ENCODE peak calls at places on chromosomes 4 and X, in seven cellular contexts. E is Panc1, L is adrenal gland, F is A673, I is esophagus squamous epithelium, V is hepatocyte, A is OCI-LY7. N is an unnamed sample.
A peak's percentile ranks its signal among the peaks of the same experiment; 100 is the strongest.

GRCh38 chr4:88587285-88587684 is 5.0 kb upstream of the HERC3 start:
- DNase-seq in E (no peak), L (no peak), F (no peak), I (no peak), V (no peak), A (no peak), N (no peak)

GRCh38 chr4:109754093-109754857 is 24.4 kb upstream of the PLA2G12A start:
- DNase-seq in E (no peak), L (no peak), F (no peak), I (no peak), V (no peak), A (no peak), N (no peak)

GRCh38 chr4:24514808-24515207 is 69.5 kb downstream of the DHX15 start:
- DNase-seq in E (no peak), L (no peak), F (no peak), I (no peak), V (no peak), A (peak; percentile 18), N (no peak)

GRCh38 chrX:111823068-111823467 is 52.9 kb upstream of the TRPC5OS start:
- DNase-seq in E (peak; percentile 1), L (no peak), F (peak; percentile 33), I (no peak), V (peak; percentile 29), A (no peak), N (no peak)

GRCh38 chrX:78109458-78109857 is 5.4 kb downstream of the PGK1 start:
- DNase-seq in E (no peak), L (no peak), F (no peak), I (no peak), V (no peak), A (no peak), N (no peak)

GRCh38 chr4:184684491-184685189 is 35.1 kb downstream of the PRIMPOL start:
- DNase-seq in E (no peak), L (no peak), F (no peak), I (no peak), V (no peak), A (no peak), N (no peak)

GRCh38 chr4:132227349-132228165 is 921.5 kb upstream of the PCDH10 start:
- DNase-seq in E (no peak), L (peak; percentile 18), F (peak; percentile 60), I (no peak), V (peak; percentile 90), A (no peak), N (no peak)

GRCh38 chrX:118724775-118725174 is 2.6 kb upstream of the IL13RA1 start:
- DNase-seq in E (no peak), L (no peak), F (no peak), I (no peak), V (no peak), A (no peak), N (no peak)

GRCh38 chr4:146435962-146436361 is 85.8 kb downstream of the SLC10A7 start:
- DNase-seq in E (no peak), L (no peak), F (peak; percentile 36), I (no peak), V (no peak), A (no peak), N (no peak)

GRCh38 chr4:58138786-58139185 is 1028.6 kb upstream of the IGFBP7 start:
- DNase-seq in E (no peak), L (no peak), F (no peak), I (no peak), V (no peak), A (no peak), N (no peak)

GRCh38 chr4:96670381-96670780 is 830.5 kb downstream of the PDHA2 start:
- DNase-seq in E (no peak), L (no peak), F (no peak), I (no peak), V (no peak), A (no peak), N (no peak)

GRCh38 chrX:50967734-50968133 is 57.2 kb downstream of the BMP15 start:
- DNase-seq in E (no peak), L (no peak), F (peak; percentile 29), I (no peak), V (no peak), A (no peak), N (no peak)

GRCh38 chrX:69795702-69796101 is 179.8 kb downstream of the EDA start:
- DNase-seq in E (no peak), L (no peak), F (no peak), I (no peak), V (no peak), A (no peak), N (no peak)

GRCh38 chr4:121728798-121729226 is 32.0 kb upstream of the ANXA5 start:
- DNase-seq in E (no peak), L (no peak), F (no peak), I (no peak), V (no peak), A (no peak), N (no peak)

GRCh38 chrX:111133389-111133788 is 37.4 kb downstream of the PAK3 start:
- DNase-seq in E (no peak), L (no peak), F (no peak), I (no peak), V (no peak), A (no peak), N (no peak)

GRCh38 chrX:134144231-134144630 is 92.8 kb upstream of the CCDC160 start:
- DNase-seq in E (no peak), L (no peak), F (peak; percentile 23), I (no peak), V (no peak), A (peak; percentile 21), N (no peak)

GRCh38 chr4:106893395-106893881 is 142.7 kb downstream of the DKK2 start:
- DNase-seq in E (no peak), L (no peak), F (no peak), I (no peak), V (no peak), A (no peak), N (no peak)

DNA sequence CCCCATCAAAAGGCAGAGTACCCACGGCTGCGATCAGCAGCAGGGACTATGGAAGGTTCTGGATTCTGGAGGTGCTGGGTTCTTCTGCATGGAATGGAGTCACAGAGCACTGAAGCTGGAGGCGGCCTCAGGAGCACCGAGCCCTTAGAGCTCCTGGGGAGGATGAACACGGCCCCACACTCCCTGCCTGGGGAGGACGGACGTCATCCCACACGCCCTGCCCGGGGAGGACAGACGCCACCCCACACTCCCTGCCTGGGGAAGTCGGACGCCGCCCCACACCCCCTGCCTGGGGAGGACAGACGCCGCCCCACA is 9.9 kb downstream of the LRPAP1 start:
- DNase-seq in E (no peak), L (peak; percentile 10), F (no peak), I (no peak), V (no peak), A (no peak), N (no peak)
- H3K4me3 ChIP-seq in E (no peak overlapping the region), L (no peak overlapping the region), F (no peak overlapping the region), I (no peak overlapping the region), V (no peak overlapping the region), A (no peak overlapping the region), N (no peak overlapping the region)

GRCh38 chrX:46838974-46839480 is 2.2 kb downstream of the RP2 start:
- DNase-seq in E (no peak), L (no peak), F (no peak), I (no peak), V (no peak), A (no peak), N (no peak)
- H3K27ac ChIP-seq in E (peak overlapping the region; percentile 93), L (no peak overlapping the region), F (no peak overlapping the region), I (no peak overlapping the region), V (peak overlapping the region; percentile 90), A (peak overlapping the region; percentile 71), N (no peak overlapping the region)

DNA sequence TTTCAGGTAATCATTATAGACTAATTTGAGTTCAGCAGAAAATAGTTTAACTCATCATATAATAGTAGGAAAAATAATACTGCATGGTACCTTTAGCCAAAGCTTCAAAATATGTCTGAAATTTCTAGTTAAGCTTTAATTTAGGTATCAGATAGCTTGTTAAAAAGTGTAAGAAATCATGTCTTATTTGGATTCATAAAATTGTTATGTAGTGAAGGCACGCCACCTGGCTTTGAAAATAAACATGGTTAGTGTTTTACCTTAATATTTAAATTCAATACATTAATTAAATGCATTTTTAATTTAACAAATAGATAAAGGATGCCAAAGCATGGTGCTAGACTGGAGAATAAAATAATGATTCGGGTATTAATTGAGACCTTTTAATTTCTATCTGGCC is 211.4 kb downstream of the FSTL5 start:
- DNase-seq in E (no peak), L (no peak), F (no peak), I (no peak), V (no peak), A (no peak), N (no peak)
- TF ChIP-seq CTCF in E (no peak), L (no peak), F (peak; percentile 27), I (no peak), V (peak; percentile 19), A (peak; percentile 17), N (no peak)

DNA sequence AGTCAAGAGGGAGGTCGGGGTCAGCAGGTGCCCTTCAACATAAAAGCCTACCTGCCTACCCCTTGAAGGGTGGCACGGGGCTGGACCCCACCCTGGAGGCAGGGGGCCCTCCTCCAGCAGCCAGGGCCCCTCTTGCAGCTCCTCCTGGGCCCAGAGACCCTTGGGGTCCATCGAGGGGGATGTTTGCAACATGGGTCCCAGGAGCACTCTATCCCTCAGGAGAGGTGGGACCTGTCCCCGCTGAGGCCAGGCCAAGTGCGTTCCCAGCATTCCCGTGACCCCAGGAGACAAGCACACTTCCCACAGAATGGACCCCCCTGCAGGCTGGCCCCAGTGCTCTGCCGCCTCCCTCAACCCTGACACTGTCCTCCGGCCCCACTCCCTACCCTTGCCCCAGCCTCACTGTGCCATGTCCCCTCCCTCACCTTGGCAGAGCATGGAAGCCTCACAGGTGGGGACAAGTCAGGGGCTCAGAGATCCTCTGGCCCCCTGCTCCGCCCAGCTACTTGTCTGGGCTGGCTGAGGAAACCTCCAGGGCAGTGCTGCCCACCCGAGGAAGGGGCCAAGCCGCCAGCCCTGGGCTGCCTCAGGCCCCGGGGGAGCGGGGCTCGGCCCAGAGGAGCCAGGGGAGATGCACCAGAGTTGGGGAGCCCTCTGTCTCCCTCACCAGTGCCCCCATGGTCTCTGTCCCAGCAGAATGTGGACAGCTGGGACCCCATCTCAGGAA is 2.2 kb downstream of the MXD4 start:
- DNase-seq in E (no peak), L (no peak), F (no peak), I (no peak), V (no peak), A (no peak), N (no peak)
- H3K4me3 ChIP-seq in E (no peak overlapping the region), L (no peak overlapping the region), F (no peak overlapping the region), I (peak overlapping the region; percentile 98), V (no peak overlapping the region), A (no peak overlapping the region), N (peak overlapping the region; percentile 83)

DNA sequence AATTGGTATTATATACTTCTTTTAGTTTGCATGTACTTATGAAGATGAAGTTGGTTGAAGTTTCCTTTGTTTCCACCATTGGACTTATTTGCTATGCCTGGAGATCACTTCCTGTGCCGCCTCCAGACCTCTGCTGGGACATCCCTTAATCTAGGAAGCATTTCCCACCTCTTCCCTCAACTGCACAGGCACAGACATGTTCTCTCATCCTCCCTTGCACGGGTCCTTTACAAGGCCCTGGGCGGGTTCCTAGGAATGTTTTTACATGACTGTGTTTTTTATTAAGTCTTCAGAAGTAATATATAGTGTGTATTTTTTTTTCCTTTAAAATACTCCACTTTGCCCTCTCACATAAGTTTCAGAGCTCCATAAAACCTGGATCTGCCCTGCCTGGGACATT is 51.0 kb downstream of the TMEM131L start:
- DNase-seq in E (no peak), L (no peak), F (no peak), I (no peak), V (no peak), A (no peak), N (no peak)
- H3K27ac ChIP-seq in E (no peak overlapping the region), L (no peak overlapping the region), F (no peak overlapping the region), I (no peak overlapping the region), V (no peak overlapping the region), A (no peak overlapping the region), N (no peak overlapping the region)